ENCODE peak calls at places on chromosomes 16 and 17, in five cellular contexts. One of them, this sample, is unnamed. For H3K36me3, the result is how much of the 10 kb centered on the place peaks cover.

GRCh38 chr17:13140750-13141149 is 122.9 kb upstream of the ELAC2 start:
- DNase-seq in ovary: no peak
- DNase-seq in brain microvascular endothelial cell: no peak
- DNase-seq in BE2C: no peak
- DNase-seq in CD8-positive, alpha-beta T cell: no peak
- DNase-seq in this sample: no peak

GRCh38 chr17:59105852-59106462 is 723 bp downstream of the TRIM37 start:
- DNase-seq in ovary: peak
- DNase-seq in brain microvascular endothelial cell: peak
- DNase-seq in BE2C: peak
- DNase-seq in CD8-positive, alpha-beta T cell: peak
- DNase-seq in this sample: peak

GRCh38 chr17:50845260-50846147 is 10.1 kb downstream of the WFIKKN2 start:
- DNase-seq in ovary: no peak
- DNase-seq in brain microvascular endothelial cell: no peak
- DNase-seq in BE2C: no peak
- DNase-seq in CD8-positive, alpha-beta T cell: no peak
- DNase-seq in this sample: no peak

GRCh38 chr16:17396762-17397498 is 73.8 kb downstream of the XYLT1 start:
- DNase-seq in ovary: peak
- DNase-seq in brain microvascular endothelial cell: peak
- DNase-seq in BE2C: peak
- DNase-seq in CD8-positive, alpha-beta T cell: peak
- DNase-seq in this sample: no peak

GRCh38 chr17:65893692-65894279 is 298.1 kb downstream of the CEP112 start:
- DNase-seq in ovary: no peak
- DNase-seq in brain microvascular endothelial cell: no peak
- DNase-seq in BE2C: no peak
- DNase-seq in CD8-positive, alpha-beta T cell: no peak
- DNase-seq in this sample: no peak

GRCh38 chr16:49587511-49587910 is 213.9 kb downstream of the C16orf78 start:
- DNase-seq in ovary: no peak
- DNase-seq in brain microvascular endothelial cell: no peak
- DNase-seq in BE2C: no peak
- DNase-seq in CD8-positive, alpha-beta T cell: no peak
- DNase-seq in this sample: no peak

GRCh38 chr16:85003076-85003475 is 8.3 kb downstream of the ZDHHC7 start:
- DNase-seq in ovary: no peak
- DNase-seq in brain microvascular endothelial cell: no peak
- DNase-seq in BE2C: no peak
- DNase-seq in CD8-positive, alpha-beta T cell: no peak
- DNase-seq in this sample: no peak

GRCh38 chr17:31391496-31391949 is at the start of gene RAB11FIP4:
- DNase-seq in ovary: no peak
- DNase-seq in brain microvascular endothelial cell: no peak
- DNase-seq in BE2C: peak
- DNase-seq in CD8-positive, alpha-beta T cell: no peak
- DNase-seq in this sample: peak

GRCh38 chr16:77190478-77191258 is at the start of gene MON1B:
- DNase-seq in ovary: peak
- DNase-seq in brain microvascular endothelial cell: peak
- DNase-seq in BE2C: peak
- DNase-seq in CD8-positive, alpha-beta T cell: peak
- DNase-seq in this sample: peak

GRCh38 chr16:26111900-26112299 is 420.1 kb downstream of the HS3ST4 start:
- DNase-seq in ovary: no peak
- DNase-seq in brain microvascular endothelial cell: no peak
- DNase-seq in BE2C: no peak
- DNase-seq in CD8-positive, alpha-beta T cell: no peak
- DNase-seq in this sample: peak

GRCh38 chr17:59401725-59402124 is 70.3 kb downstream of the YPEL2 start:
- DNase-seq in ovary: no peak
- DNase-seq in brain microvascular endothelial cell: no peak
- DNase-seq in BE2C: peak
- DNase-seq in CD8-positive, alpha-beta T cell: no peak
- DNase-seq in this sample: no peak

GRCh38 chr16:9647981-9648701 is 534.1 kb downstream of the GRIN2A start:
- DNase-seq in ovary: no peak
- DNase-seq in brain microvascular endothelial cell: peak
- DNase-seq in BE2C: no peak
- DNase-seq in CD8-positive, alpha-beta T cell: no peak
- DNase-seq in this sample: peak

GRCh38 chr16:54203851-54204505 is 82.6 kb downstream of the IRX3 start:
- DNase-seq in ovary: no peak
- DNase-seq in brain microvascular endothelial cell: no peak
- DNase-seq in BE2C: no peak
- DNase-seq in CD8-positive, alpha-beta T cell: no peak
- DNase-seq in this sample: no peak

GRCh38 chr16:2210386-2211365 is at the start of gene BRICD5:
- DNase-seq in ovary: no peak
- DNase-seq in brain microvascular endothelial cell: no peak
- DNase-seq in BE2C: no peak
- DNase-seq in CD8-positive, alpha-beta T cell: no peak
- DNase-seq in this sample: no peak

GRCh38 chr17:80108321-80108971 is 7.1 kb downstream of the GAA start:
- DNase-seq in ovary: peak
- DNase-seq in brain microvascular endothelial cell: no peak
- DNase-seq in BE2C: no peak
- DNase-seq in CD8-positive, alpha-beta T cell: no peak
- DNase-seq in this sample: no peak

GRCh38 chr16:53973021-53973420 is 269.1 kb downstream of the FTO start:
- DNase-seq in ovary: no peak
- DNase-seq in brain microvascular endothelial cell: no peak
- DNase-seq in BE2C: no peak
- DNase-seq in CD8-positive, alpha-beta T cell: no peak
- DNase-seq in this sample: no peak

GRCh38 chr17:73533127-73533526 is 111.1 kb downstream of the SDK2 start:
- DNase-seq in ovary: no peak
- DNase-seq in brain microvascular endothelial cell: no peak
- DNase-seq in BE2C: peak
- DNase-seq in CD8-positive, alpha-beta T cell: no peak
- DNase-seq in this sample: no peak

GRCh38 chr17:18159551-18160120 is 24.0 kb upstream of the ALKBH5 start:
- DNase-seq in ovary: no peak
- DNase-seq in brain microvascular endothelial cell: no peak
- DNase-seq in BE2C: no peak
- DNase-seq in CD8-positive, alpha-beta T cell: no peak
- DNase-seq in this sample: no peak

GRCh38 chr16:74076568-74076967 is 220.0 kb upstream of the PSMD7 start:
- DNase-seq in ovary: no peak
- DNase-seq in brain microvascular endothelial cell: no peak
- DNase-seq in BE2C: no peak
- DNase-seq in CD8-positive, alpha-beta T cell: no peak
- DNase-seq in this sample: no peak

GRCh38 chr17:80294653-80295052 is 34.0 kb downstream of the RNF213 start:
- DNase-seq in ovary: no peak
- DNase-seq in brain microvascular endothelial cell: no peak
- DNase-seq in BE2C: no peak
- DNase-seq in CD8-positive, alpha-beta T cell: no peak
- DNase-seq in this sample: no peak

GRCh38 chr16:69615528-69615927 is 49.8 kb downstream of the NFAT5 start:
- DNase-seq in ovary: no peak
- DNase-seq in brain microvascular endothelial cell: no peak
- DNase-seq in BE2C: no peak
- DNase-seq in CD8-positive, alpha-beta T cell: no peak
- DNase-seq in this sample: no peak

GRCh38 chr16:69616082-69616481 is 50.3 kb downstream of the NFAT5 start:
- DNase-seq in ovary: no peak
- DNase-seq in brain microvascular endothelial cell: no peak
- DNase-seq in BE2C: no peak
- DNase-seq in CD8-positive, alpha-beta T cell: no peak
- DNase-seq in this sample: no peak

GRCh38 chr16:69610356-69610755 is 44.6 kb downstream of the NFAT5 start:
- DNase-seq in ovary: no peak
- DNase-seq in brain microvascular endothelial cell: no peak
- DNase-seq in BE2C: no peak
- DNase-seq in CD8-positive, alpha-beta T cell: no peak
- DNase-seq in this sample: no peak

GRCh38 chr16:69611103-69611640 is 45.4 kb downstream of the NFAT5 start:
- DNase-seq in ovary: no peak
- DNase-seq in brain microvascular endothelial cell: no peak
- DNase-seq in BE2C: no peak
- DNase-seq in CD8-positive, alpha-beta T cell: no peak
- DNase-seq in this sample: no peak

DNA sequence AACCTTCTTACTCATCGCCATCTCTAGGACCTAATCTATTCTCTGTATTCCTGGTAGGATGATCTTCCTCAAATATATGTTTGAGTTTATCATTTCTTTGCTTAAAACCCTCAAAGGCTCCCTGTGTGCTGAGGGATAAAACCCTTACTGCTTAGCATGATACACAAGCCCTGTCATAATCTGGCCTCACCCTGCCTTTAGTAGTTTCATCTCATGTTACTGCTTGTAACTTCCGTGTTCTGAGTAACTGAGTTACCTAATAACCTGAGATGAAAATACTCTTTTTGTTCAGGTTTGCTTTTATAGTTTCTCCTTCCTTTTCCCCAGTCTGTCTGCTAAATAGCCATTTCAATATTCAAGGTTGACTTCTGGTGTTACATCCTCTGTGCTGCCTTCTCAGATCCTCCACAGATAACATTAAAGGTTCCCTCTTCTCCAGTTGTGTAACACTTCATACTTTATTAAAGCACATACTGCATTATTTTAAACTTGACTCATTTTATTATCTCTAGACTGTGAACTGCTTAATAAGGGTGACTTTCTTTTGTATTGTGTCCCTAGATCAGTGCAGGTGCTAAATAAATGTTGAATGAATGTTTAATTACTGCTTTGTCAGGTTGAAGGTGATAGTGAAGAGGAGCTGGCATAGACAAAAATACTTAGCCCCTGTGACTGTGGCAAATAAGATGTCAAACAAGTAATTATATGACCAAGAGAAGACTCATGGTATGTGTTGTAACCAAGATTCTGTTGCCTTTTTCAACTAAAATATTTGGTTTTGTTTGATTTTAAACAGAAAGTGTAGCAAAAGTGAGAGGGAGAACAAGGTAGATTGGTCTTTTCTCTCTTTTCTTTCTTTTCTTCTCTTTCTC is 47.8 kb downstream of the NFAT5 start:
- DNase-seq in ovary: no peak
- DNase-seq in brain microvascular endothelial cell: no peak
- DNase-seq in BE2C: no peak
- DNase-seq in CD8-positive, alpha-beta T cell: no peak
- DNase-seq in this sample: no peak
- H3K36me3 ChIP-seq in ovary: under half
- H3K36me3 ChIP-seq in brain microvascular endothelial cell: under half
- H3K36me3 ChIP-seq in BE2C: under half
- H3K36me3 ChIP-seq in CD8-positive, alpha-beta T cell: under half
- H3K36me3 ChIP-seq in this sample: under half

GRCh38 chr16:14487579-14487978 is 142.5 kb downstream of the PARN start:
- DNase-seq in ovary: no peak
- DNase-seq in brain microvascular endothelial cell: no peak
- DNase-seq in BE2C: no peak
- DNase-seq in CD8-positive, alpha-beta T cell: no peak
- DNase-seq in this sample: peak

GRCh38 chr16:14491831-14492529 is 138.1 kb downstream of the PARN start:
- DNase-seq in ovary: no peak
- DNase-seq in brain microvascular endothelial cell: no peak
- DNase-seq in BE2C: peak
- DNase-seq in CD8-positive, alpha-beta T cell: no peak
- DNase-seq in this sample: no peak

GRCh38 chr16:14490281-14490680 is 139.8 kb downstream of the PARN start:
- DNase-seq in ovary: no peak
- DNase-seq in brain microvascular endothelial cell: no peak
- DNase-seq in BE2C: no peak
- DNase-seq in CD8-positive, alpha-beta T cell: no peak
- DNase-seq in this sample: no peak

GRCh38 chr16:14486520-14487303 is 143.3 kb downstream of the PARN start:
- DNase-seq in ovary: peak
- DNase-seq in brain microvascular endothelial cell: peak
- DNase-seq in BE2C: peak
- DNase-seq in CD8-positive, alpha-beta T cell: no peak
- DNase-seq in this sample: peak

GRCh38 chr16:14489460-14489859 is 140.6 kb downstream of the PARN start:
- DNase-seq in ovary: no peak
- DNase-seq in brain microvascular endothelial cell: no peak
- DNase-seq in BE2C: peak
- DNase-seq in CD8-positive, alpha-beta T cell: no peak
- DNase-seq in this sample: peak
- TF ChIP-seq CTCF in ovary: no peak
- TF ChIP-seq CTCF in brain microvascular endothelial cell: peak
- TF ChIP-seq CTCF in BE2C: peak
- TF ChIP-seq CTCF in CD8-positive, alpha-beta T cell: no peak
- TF ChIP-seq CTCF in this sample: peak

GRCh38 chr17:81673561-81674258 is 7.2 kb downstream of the CCDC137 start:
- DNase-seq in ovary: no peak
- DNase-seq in brain microvascular endothelial cell: no peak
- DNase-seq in BE2C: no peak
- DNase-seq in CD8-positive, alpha-beta T cell: no peak
- DNase-seq in this sample: no peak

GRCh38 chr17:81676906-81677305 is 6.7 kb downstream of the ARL16 start:
- DNase-seq in ovary: no peak
- DNase-seq in brain microvascular endothelial cell: no peak
- DNase-seq in BE2C: no peak
- DNase-seq in CD8-positive, alpha-beta T cell: no peak
- DNase-seq in this sample: no peak

GRCh38 chr17:81672504-81672903 is 6.0 kb downstream of the CCDC137 start:
- DNase-seq in ovary: no peak
- DNase-seq in brain microvascular endothelial cell: no peak
- DNase-seq in BE2C: no peak
- DNase-seq in CD8-positive, alpha-beta T cell: no peak
- DNase-seq in this sample: no peak

GRCh38 chr17:81667754-81668153 is 1.2 kb downstream of the CCDC137 start:
- DNase-seq in ovary: no peak
- DNase-seq in brain microvascular endothelial cell: no peak
- DNase-seq in BE2C: no peak
- DNase-seq in CD8-positive, alpha-beta T cell: no peak
- DNase-seq in this sample: peak

GRCh38 chr17:81672954-81673353 is 6.4 kb downstream of the CCDC137 start:
- DNase-seq in ovary: no peak
- DNase-seq in brain microvascular endothelial cell: no peak
- DNase-seq in BE2C: no peak
- DNase-seq in CD8-positive, alpha-beta T cell: no peak
- DNase-seq in this sample: no peak
- H3K36me3 ChIP-seq in ovary: under half
- H3K36me3 ChIP-seq in brain microvascular endothelial cell: under half
- H3K36me3 ChIP-seq in BE2C: under half
- H3K36me3 ChIP-seq in CD8-positive, alpha-beta T cell: under half
- H3K36me3 ChIP-seq in this sample: half or more

GRCh38 chr16:88673685-88674398 is 11.0 kb upstream of the MVD start:
- DNase-seq in ovary: no peak
- DNase-seq in brain microvascular endothelial cell: no peak
- DNase-seq in BE2C: no peak
- DNase-seq in CD8-positive, alpha-beta T cell: no peak
- DNase-seq in this sample: no peak

GRCh38 chr16:88676502-88677242 is 9.6 kb downstream of the SNAI3 start:
- DNase-seq in ovary: no peak
- DNase-seq in brain microvascular endothelial cell: no peak
- DNase-seq in BE2C: no peak
- DNase-seq in CD8-positive, alpha-beta T cell: no peak
- DNase-seq in this sample: no peak

GRCh38 chr16:88669986-88670385 is 7.1 kb upstream of the MVD start:
- DNase-seq in ovary: no peak
- DNase-seq in brain microvascular endothelial cell: no peak
- DNase-seq in BE2C: no peak
- DNase-seq in CD8-positive, alpha-beta T cell: no peak
- DNase-seq in this sample: no peak

GRCh38 chr16:88671806-88672205 is 8.9 kb upstream of the MVD start:
- DNase-seq in ovary: no peak
- DNase-seq in brain microvascular endothelial cell: no peak
- DNase-seq in BE2C: no peak
- DNase-seq in CD8-positive, alpha-beta T cell: no peak
- DNase-seq in this sample: no peak

GRCh38 chr16:88672776-88673175 is 9.9 kb upstream of the MVD start:
- DNase-seq in ovary: no peak
- DNase-seq in brain microvascular endothelial cell: no peak
- DNase-seq in BE2C: peak
- DNase-seq in CD8-positive, alpha-beta T cell: no peak
- DNase-seq in this sample: peak
- TF ChIP-seq CTCF in ovary: no peak
- TF ChIP-seq CTCF in brain microvascular endothelial cell: peak
- TF ChIP-seq CTCF in BE2C: peak
- TF ChIP-seq CTCF in CD8-positive, alpha-beta T cell: no peak
- TF ChIP-seq CTCF in this sample: peak

This sample was measured in A673.